ENCODE peak calls at places on chromosomes 5 and 9, in eight cellular contexts. U is HFFc6, J is omental fat pad, O is coronary artery, S is HCT116, R is tibial artery, M is tibial nerve, G is astrocyte of the cerebellum. L is an unnamed sample.

GRCh38 chr5:3394877-3395599 is 200.6 kb upstream of the IRX1 start:
- DNase-seq in O (no peak), J (no peak), S (no peak), R (no peak), G (no peak), M (no peak), U (no peak), L (no peak)

GRCh38 chr5:133285583-133286021 is 233.8 kb downstream of the HSPA4 start:
- DNase-seq in J (no peak), R (no peak), G (no peak), S (no peak), U (peak; percentile 42), O (no peak), M (no peak), L (no peak)

GRCh38 chr9:36163049-36163839 is 5.9 kb upstream of the CCIN start:
- DNase-seq in G (peak; percentile 38), R (peak; percentile 52), S (no peak), M (no peak), O (no peak), J (no peak), U (no peak), L (peak; percentile 88)

GRCh38 chr5:125700380-125700856 is 722.8 kb upstream of the GRAMD2B start:
- DNase-seq in S (no peak), R (no peak), U (no peak), O (no peak), J (no peak), G (no peak), M (no peak), L (no peak)

GRCh38 chr5:180487556-180487955 is 6.6 kb upstream of the CNOT6 start:
- DNase-seq in R (no peak), M (no peak), J (no peak), U (no peak), O (no peak), S (no peak), G (no peak), L (no peak)

GRCh38 chr5:68261174-68262021 is 45.8 kb downstream of the PIK3R1 start:
- DNase-seq in M (no peak), J (no peak), S (no peak), U (peak; percentile 41), O (no peak), G (no peak), R (no peak), L (no peak)

GRCh38 chr5:134939500-134939899 is 28.2 kb upstream of the CATSPER3 start:
- DNase-seq in M (no peak), O (no peak), U (no peak), R (no peak), J (no peak), G (no peak), S (no peak), L (no peak)

GRCh38 chr9:36479086-36479485 is 79.0 kb upstream of the RNF38 start:
- DNase-seq in O (no peak), J (no peak), S (no peak), R (no peak), M (no peak), G (no peak), U (no peak), L (no peak)

GRCh38 chr9:132181796-132182521 is 20.1 kb downstream of the NTNG2 start:
- DNase-seq in O (no peak), S (no peak), R (no peak), M (no peak), U (no peak), G (no peak), J (no peak), L (no peak)

GRCh38 chr5:125200842-125201373 is 454.5 kb upstream of the ZNF608 start:
- DNase-seq in O (no peak), M (no peak), J (no peak), U (no peak), G (no peak), S (no peak), R (no peak), L (no peak)

GRCh38 chr5:78008356-78008967 is 232.3 kb upstream of the TBCA start:
- DNase-seq in U (peak; percentile 37), M (no peak), R (no peak), S (peak; percentile 21), O (no peak), G (no peak), J (no peak), L (no peak)

GRCh38 chr9:15276328-15276969 is 30.6 kb downstream of the TTC39B start:
- DNase-seq in S (no peak), O (no peak), R (no peak), G (no peak), J (no peak), U (no peak), M (no peak), L (no peak)

GRCh38 chr5:172322028-172322965 is 38.7 kb upstream of the UBTD2 start:
- DNase-seq in M (no peak), G (no peak), J (no peak), O (no peak), U (no peak), R (no peak), S (no peak), L (no peak)

GRCh38 chr5:56941981-56942380 is 9.9 kb downstream of the MIER3 start:
- DNase-seq in J (no peak), U (peak; percentile 74), S (no peak), M (no peak), R (no peak), O (no peak), G (peak; percentile 20), L (no peak)

GRCh38 chr5:151198861-151199260 is 25.0 kb downstream of the CCDC69 start:
- DNase-seq in R (no peak), O (peak; percentile 64), J (no peak), M (no peak), U (no peak), S (no peak), G (no peak), L (no peak)

GRCh38 chr5:103258957-103259704 is 568 bp downstream of the MACIR start:
- DNase-seq in U (no peak), S (no peak), J (peak; percentile 37), R (peak; percentile 36), O (peak; percentile 79), G (no peak), M (peak; percentile 16), L (peak; percentile 89)

GRCh38 chr9:114902773-114903589 is 27.4 kb downstream of the TNFSF8 start:
- DNase-seq in S (no peak), O (no peak), M (no peak), R (no peak), U (peak; percentile 33), G (no peak), J (no peak), L (peak; percentile 62)

GRCh38 chr9:137406876-137407589 is 15.9 kb downstream of the EXD3 start:
- DNase-seq in J (no peak), O (no peak), S (no peak), U (no peak), M (no peak), R (no peak), G (no peak), L (no peak)

GRCh38 chr5:174221454-174221853 is 175.9 kb downstream of the NSG2 start:
- DNase-seq in U (no peak), O (no peak), J (no peak), G (no peak), S (no peak), M (no peak), R (no peak), L (no peak)

GRCh38 chr5:148978370-148979103 is 84.3 kb downstream of the SH3TC2 start:
- DNase-seq in O (no peak), J (no peak), U (no peak), R (no peak), G (no peak), M (no peak), S (no peak), L (no peak)

GRCh38 chr9:136665111-136665703 is 2.5 kb downstream of the EGFL7 start:
- DNase-seq in O (no peak), S (no peak), M (no peak), R (no peak), U (no peak), J (no peak), G (no peak), L (no peak)

GRCh38 chr9:89732295-89732951 is 127.6 kb downstream of the GADD45G start:
- DNase-seq in J (no peak), M (no peak), O (no peak), R (no peak), G (no peak), U (no peak), S (no peak), L (no peak)

GRCh38 chr5:124963236-124963929 is 216.9 kb upstream of the ZNF608 start:
- DNase-seq in O (no peak), U (peak; percentile 76), S (no peak), G (peak; percentile 40), R (no peak), J (no peak), M (no peak), L (no peak)

GRCh38 chr5:162209005-162209605 is 141.5 kb downstream of the GABRG2 start:
- DNase-seq in J (no peak), O (no peak), M (no peak), R (no peak), G (no peak), S (peak; percentile 24), U (no peak), L (no peak)
- TF ChIP-seq CTCF in J (no peak), O (no peak), M (no peak), R (peak; percentile 40), G (peak; percentile 29), S (peak; percentile 64), U (no peak), L (peak; percentile 42)

DNA sequence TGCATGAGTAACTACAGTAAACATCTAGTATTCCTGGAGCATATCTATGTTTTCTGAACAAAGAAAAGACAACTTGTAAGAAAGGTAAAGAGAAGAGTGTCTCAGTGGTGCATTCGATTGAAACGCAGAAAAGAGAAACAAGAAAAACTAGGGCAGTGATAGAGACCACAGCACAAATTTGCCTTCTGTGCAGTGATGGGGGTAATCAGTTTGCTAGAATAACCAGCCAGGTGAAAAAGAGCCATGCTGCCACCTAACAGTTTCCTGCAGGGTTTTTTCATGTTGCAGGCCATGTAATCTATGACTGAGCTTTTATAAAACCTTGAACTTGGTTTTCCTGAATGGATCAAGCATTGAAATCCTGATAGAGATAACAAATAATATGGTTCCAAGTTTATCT is 198.4 kb upstream of the MEF2C start:
- DNase-seq in J (no peak), S (no peak), M (no peak), U (no peak), R (no peak), O (no peak), G (no peak), L (no peak)
- TF ChIP-seq CTCF in J (no peak), S (no peak), M (no peak), U (no peak), R (no peak), O (no peak), G (no peak), L (no peak)

DNA sequence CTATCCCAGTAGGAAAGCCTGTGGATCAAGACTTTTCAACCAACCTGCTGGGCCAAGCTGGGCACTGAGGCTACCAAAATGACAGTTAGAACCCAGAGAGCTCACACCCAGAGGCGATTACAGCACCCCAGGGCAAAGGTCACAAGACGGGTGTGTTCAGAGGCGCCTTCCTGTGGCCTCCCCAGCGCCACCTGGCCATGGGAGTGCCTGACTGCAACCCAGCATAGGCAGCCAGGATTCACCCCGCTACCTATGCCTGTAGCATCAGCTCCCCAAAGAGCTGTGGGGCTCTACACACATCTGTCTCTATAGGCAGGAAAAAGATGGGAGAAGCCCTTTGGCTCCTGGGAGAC is 33.5 kb downstream of the PDGFRB start:
- DNase-seq in O (peak; percentile 70), G (no peak), S (no peak), J (no peak), M (no peak), R (peak; percentile 20), U (no peak), L (no peak)
- TF ChIP-seq CTCF in O (no peak), G (peak; percentile 47), S (peak; percentile 68), J (no peak), M (no peak), R (no peak), U (peak; percentile 58), L (peak; percentile 25)

GRCh38 chr9:76314321-76314720 is 79.9 kb downstream of the RFK start:
- DNase-seq in M (no peak), R (no peak), O (no peak), S (no peak), U (no peak), G (no peak), J (no peak), L (no peak)
- TF ChIP-seq CTCF in M (no peak), R (no peak), O (no peak), S (no peak), U (no peak), G (no peak), J (no peak), L (no peak)

L was measured in osteocyte.